ENCODE peak calls at places on chromosome 20, in seven cellular contexts. One of them, this sample, is unnamed.

GRCh38 chr20:58109126-58109880 is 119.2 kb downstream of the ANKRD60 start:
- DNase-seq in pancreas: no peak
- DNase-seq in activated T-cell treated with anti-CD3 and anti-CD28 coated beads for 1 hour: no peak
- DNase-seq in stimulated activated CD4-positive, alpha-beta T cell treated with anti-CD3 and anti-CD28 coated beads, Interleukin-1b, Interleukin-23, amount 100 ng/mL, for 48 hours: no peak
- DNase-seq in CD4-positive, alpha-beta T cell: no peak
- DNase-seq in upper lobe of right lung: no peak
- DNase-seq in NCI-H2171: no peak
- DNase-seq in this sample: no peak

GRCh38 chr20:63538204-63539091 is 1.3 kb upstream of the PTK6 start:
- DNase-seq in pancreas: peak
- DNase-seq in activated T-cell treated with anti-CD3 and anti-CD28 coated beads for 1 hour: no peak
- DNase-seq in upper lobe of right lung: peak
- DNase-seq in CD4-positive, alpha-beta T cell: peak
- DNase-seq in NCI-H2171: peak
- DNase-seq in stimulated activated CD4-positive, alpha-beta T cell treated with anti-CD3 and anti-CD28 coated beads, Interleukin-1b, Interleukin-23, amount 100 ng/mL, for 48 hours: no peak
- DNase-seq in this sample: no peak

GRCh38 chr20:56826971-56827645 is 198.0 kb downstream of the TFAP2C start:
- DNase-seq in stimulated activated CD4-positive, alpha-beta T cell treated with anti-CD3 and anti-CD28 coated beads, Interleukin-1b, Interleukin-23, amount 100 ng/mL, for 48 hours: no peak
- DNase-seq in NCI-H2171: no peak
- DNase-seq in upper lobe of right lung: no peak
- DNase-seq in activated T-cell treated with anti-CD3 and anti-CD28 coated beads for 1 hour: no peak
- DNase-seq in CD4-positive, alpha-beta T cell: no peak
- DNase-seq in pancreas: no peak
- DNase-seq in this sample: no peak

GRCh38 chr20:1567392-1568165 is 10.1 kb upstream of the SIRPD start:
- DNase-seq in stimulated activated CD4-positive, alpha-beta T cell treated with anti-CD3 and anti-CD28 coated beads, Interleukin-1b, Interleukin-23, amount 100 ng/mL, for 48 hours: no peak
- DNase-seq in pancreas: no peak
- DNase-seq in CD4-positive, alpha-beta T cell: no peak
- DNase-seq in upper lobe of right lung: no peak
- DNase-seq in NCI-H2171: no peak
- DNase-seq in activated T-cell treated with anti-CD3 and anti-CD28 coated beads for 1 hour: no peak
- DNase-seq in this sample: no peak

GRCh38 chr20:44447827-44448419 is 27.8 kb upstream of the TTPAL start:
- DNase-seq in activated T-cell treated with anti-CD3 and anti-CD28 coated beads for 1 hour: no peak
- DNase-seq in NCI-H2171: no peak
- DNase-seq in CD4-positive, alpha-beta T cell: no peak
- DNase-seq in stimulated activated CD4-positive, alpha-beta T cell treated with anti-CD3 and anti-CD28 coated beads, Interleukin-1b, Interleukin-23, amount 100 ng/mL, for 48 hours: no peak
- DNase-seq in pancreas: no peak
- DNase-seq in upper lobe of right lung: no peak
- DNase-seq in this sample: no peak

GRCh38 chr20:3040086-3040485 is 3.3 kb upstream of the GNRH2 start:
- DNase-seq in pancreas: no peak
- DNase-seq in stimulated activated CD4-positive, alpha-beta T cell treated with anti-CD3 and anti-CD28 coated beads, Interleukin-1b, Interleukin-23, amount 100 ng/mL, for 48 hours: no peak
- DNase-seq in upper lobe of right lung: no peak
- DNase-seq in NCI-H2171: no peak
- DNase-seq in CD4-positive, alpha-beta T cell: no peak
- DNase-seq in activated T-cell treated with anti-CD3 and anti-CD28 coated beads for 1 hour: no peak
- DNase-seq in this sample: no peak

GRCh38 chr20:8129211-8129986 is 2.7 kb upstream of the PLCB1 start:
- DNase-seq in activated T-cell treated with anti-CD3 and anti-CD28 coated beads for 1 hour: no peak
- DNase-seq in CD4-positive, alpha-beta T cell: no peak
- DNase-seq in pancreas: no peak
- DNase-seq in stimulated activated CD4-positive, alpha-beta T cell treated with anti-CD3 and anti-CD28 coated beads, Interleukin-1b, Interleukin-23, amount 100 ng/mL, for 48 hours: no peak
- DNase-seq in NCI-H2171: no peak
- DNase-seq in upper lobe of right lung: no peak
- DNase-seq in this sample: no peak

GRCh38 chr20:29443819-29444218 is 1813.6 kb upstream of the DEFB115 start:
- DNase-seq in pancreas: no peak
- DNase-seq in upper lobe of right lung: no peak
- DNase-seq in CD4-positive, alpha-beta T cell: no peak
- DNase-seq in activated T-cell treated with anti-CD3 and anti-CD28 coated beads for 1 hour: no peak
- DNase-seq in stimulated activated CD4-positive, alpha-beta T cell treated with anti-CD3 and anti-CD28 coated beads, Interleukin-1b, Interleukin-23, amount 100 ng/mL, for 48 hours: peak
- DNase-seq in NCI-H2171: no peak
- DNase-seq in this sample: no peak

GRCh38 chr20:61609461-61609860 is 357.4 kb downstream of the CDH4 start:
- DNase-seq in pancreas: no peak
- DNase-seq in activated T-cell treated with anti-CD3 and anti-CD28 coated beads for 1 hour: no peak
- DNase-seq in stimulated activated CD4-positive, alpha-beta T cell treated with anti-CD3 and anti-CD28 coated beads, Interleukin-1b, Interleukin-23, amount 100 ng/mL, for 48 hours: no peak
- DNase-seq in upper lobe of right lung: no peak
- DNase-seq in NCI-H2171: no peak
- DNase-seq in CD4-positive, alpha-beta T cell: no peak
- DNase-seq in this sample: no peak

GRCh38 chr20:20334489-20334888 is 33.4 kb upstream of the INSM1 start:
- DNase-seq in stimulated activated CD4-positive, alpha-beta T cell treated with anti-CD3 and anti-CD28 coated beads, Interleukin-1b, Interleukin-23, amount 100 ng/mL, for 48 hours: no peak
- DNase-seq in activated T-cell treated with anti-CD3 and anti-CD28 coated beads for 1 hour: no peak
- DNase-seq in pancreas: no peak
- DNase-seq in CD4-positive, alpha-beta T cell: no peak
- DNase-seq in upper lobe of right lung: no peak
- DNase-seq in NCI-H2171: no peak
- DNase-seq in this sample: no peak

GRCh38 chr20:2658414-2659354 is 5.3 kb downstream of the IDH3B start:
- DNase-seq in pancreas: no peak
- DNase-seq in NCI-H2171: no peak
- DNase-seq in CD4-positive, alpha-beta T cell: no peak
- DNase-seq in activated T-cell treated with anti-CD3 and anti-CD28 coated beads for 1 hour: no peak
- DNase-seq in upper lobe of right lung: no peak
- DNase-seq in stimulated activated CD4-positive, alpha-beta T cell treated with anti-CD3 and anti-CD28 coated beads, Interleukin-1b, Interleukin-23, amount 100 ng/mL, for 48 hours: peak
- DNase-seq in this sample: no peak

GRCh38 chr20:21767739-21768223 is 62.3 kb downstream of the PAX1 start:
- DNase-seq in NCI-H2171: no peak
- DNase-seq in stimulated activated CD4-positive, alpha-beta T cell treated with anti-CD3 and anti-CD28 coated beads, Interleukin-1b, Interleukin-23, amount 100 ng/mL, for 48 hours: no peak
- DNase-seq in CD4-positive, alpha-beta T cell: no peak
- DNase-seq in upper lobe of right lung: peak
- DNase-seq in activated T-cell treated with anti-CD3 and anti-CD28 coated beads for 1 hour: no peak
- DNase-seq in pancreas: no peak
- DNase-seq in this sample: no peak

This sample was measured in activated B cell treated with CpG ODN at 0.5 μM for 24 hours.